ENCODE peak calls at places on chromosomes 6 and 20, in six cellular contexts. X is body of pancreas; U is SK-N-MC; T is CD4-positive, CD25-positive, alpha-beta regulatory T cell; F is ovary; N is cardiac muscle cell. C is an unnamed sample.

GRCh38 chr6:126086560-126086959 is 100.2 kb downstream of the TRMT11 start:
- DNase-seq in X (no peak), U (no peak), T (peak), F (no peak), N (no peak), C (no peak)

GRCh38 chr20:34062651-34063482 is 49.2 kb downstream of the EIF2S2 start:
- DNase-seq in X (no peak), U (no peak), T (no peak), F (no peak), N (no peak), C (no peak)

GRCh38 chr20:34708621-34709043 is 4.5 kb downstream of the TP53INP2 start:
- DNase-seq in X (peak), U (no peak), T (peak), F (peak), N (peak), C (peak)

GRCh38 chr20:38220587-38220986 is 39.9 kb downstream of the KIAA1755 start:
- DNase-seq in X (no peak), U (no peak), T (no peak), F (no peak), N (no peak), C (no peak)

GRCh38 chr6:126182650-126183311 is 157.1 kb upstream of the CENPW start:
- DNase-seq in X (peak), U (no peak), T (no peak), F (no peak), N (no peak), C (no peak)

GRCh38 chr20:13744403-13744802 is 40.3 kb downstream of the ESF1 start:
- DNase-seq in X (no peak), U (no peak), T (no peak), F (no peak), N (no peak), C (peak)

GRCh38 chr6:135274561-135275293 is 93.6 kb downstream of the MYB start:
- DNase-seq in X (no peak), U (no peak), T (no peak), F (no peak), N (no peak), C (no peak)

GRCh38 chr6:17354700-17355403 is 38.5 kb upstream of the CAP2 start:
- DNase-seq in X (no peak), U (no peak), T (no peak), F (no peak), N (no peak), C (no peak)

GRCh38 chr6:52524921-52525320 is 51.9 kb downstream of the TRAM2 start:
- DNase-seq in X (no peak), U (no peak), T (no peak), F (no peak), N (no peak), C (peak)

GRCh38 chr6:105591053-105591452 is 188.2 kb upstream of the PREP start:
- DNase-seq in X (no peak), U (no peak), T (peak), F (no peak), N (no peak), C (no peak)

GRCh38 chr20:2820084-2820895 is 4.1 kb downstream of the TMEM239 start:
- DNase-seq in X (no peak), U (no peak), T (no peak), F (peak), N (no peak), C (no peak)

GRCh38 chr6:51021171-51021570 is 202.5 kb downstream of the TFAP2B start:
- DNase-seq in X (no peak), U (peak), T (no peak), F (no peak), N (no peak), C (no peak)

GRCh38 chr20:10489853-10490627 is 54.9 kb downstream of the SLX4IP start:
- DNase-seq in X (no peak), U (no peak), T (no peak), F (no peak), N (no peak), C (no peak)
- H3K27ac ChIP-seq in X (no peak), U (peak), T (no peak), F (no peak), N (peak), C (no peak)

DNA sequence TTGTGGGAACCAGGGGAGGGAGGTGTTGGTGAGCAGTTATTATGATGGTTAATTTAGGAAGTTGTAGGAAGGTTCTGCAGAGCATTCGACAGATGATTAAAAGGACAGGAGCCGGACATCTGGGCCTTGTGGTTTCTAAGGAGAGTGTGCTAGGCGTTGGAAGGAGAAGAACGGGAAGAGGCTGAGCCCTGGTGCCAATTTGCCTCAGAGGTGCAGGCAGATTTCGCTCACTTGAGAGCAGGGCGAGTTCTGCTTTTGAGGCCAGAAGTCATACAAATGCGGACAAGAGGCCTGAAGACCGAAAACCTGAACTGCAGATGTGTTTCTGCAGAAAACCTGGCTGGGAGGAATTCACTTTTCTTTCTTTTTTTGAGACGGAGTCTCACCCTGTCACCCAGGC is 30.5 kb upstream of the RPS6KA2 start:
- DNase-seq in X (no peak), U (no peak), T (no peak), F (no peak), N (no peak), C (no peak)
- H3K4me3 ChIP-seq in X (no peak), U (no peak), T (no peak), F (no peak), N (no peak), C (no peak)

GRCh38 chr6:6893701-6894100 is 214.1 kb upstream of the RREB1 start:
- DNase-seq in X (no peak), U (no peak), T (no peak), F (no peak), N (no peak), C (no peak)

GRCh38 chr6:6890400-6890858 is 217.3 kb upstream of the RREB1 start:
- DNase-seq in X (no peak), U (no peak), T (no peak), F (peak), N (peak), C (peak)

GRCh38 chr6:6891074-6891754 is 216.5 kb upstream of the RREB1 start:
- DNase-seq in X (no peak), U (no peak), T (no peak), F (peak), N (no peak), C (no peak)

GRCh38 chr6:6892706-6893601 is 214.8 kb upstream of the RREB1 start:
- DNase-seq in X (no peak), U (no peak), T (no peak), F (peak), N (peak), C (peak)

DNA sequence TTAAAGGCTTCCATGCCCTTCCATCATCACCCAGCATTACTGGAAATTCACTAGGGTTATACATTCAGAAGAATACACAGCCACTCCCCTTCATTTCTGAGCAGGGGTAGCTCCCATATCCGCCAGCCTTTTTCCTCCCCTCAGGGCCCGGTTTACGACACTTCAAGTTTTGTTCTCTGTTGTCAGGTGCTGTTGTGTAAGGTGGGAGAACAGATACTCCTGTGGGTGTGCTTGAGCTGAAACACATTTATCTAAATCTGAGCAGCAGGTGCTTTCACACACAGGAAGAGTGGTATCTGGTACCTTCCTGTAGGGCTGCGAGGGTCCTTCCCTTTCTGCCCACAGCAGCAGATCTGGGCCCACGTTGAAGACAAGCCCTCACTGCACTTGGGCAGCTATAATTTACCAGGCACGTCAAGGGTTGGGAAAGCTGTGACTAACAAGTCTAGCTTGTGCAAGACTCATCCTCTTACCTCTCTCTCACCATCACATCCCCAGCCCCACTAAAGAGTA is 215.8 kb upstream of the RREB1 start:
- DNase-seq in X (no peak), U (no peak), T (no peak), F (no peak), N (no peak), C (no peak)
- H3K27ac ChIP-seq in X (no peak), U (no peak), T (no peak), F (peak), N (no peak), C (no peak)

GRCh38 chr20:24736844-24737211 is 212.2 kb upstream of the CST7 start:
- DNase-seq in X (no peak), U (no peak), T (no peak), F (no peak), N (no peak), C (no peak)

GRCh38 chr20:24737212-24737850 is 211.7 kb upstream of the CST7 start:
- DNase-seq in X (no peak), U (no peak), T (no peak), F (no peak), N (no peak), C (no peak)

GRCh38 chr20:24738058-24738775 is 210.9 kb upstream of the CST7 start:
- DNase-seq in X (no peak), U (no peak), T (no peak), F (no peak), N (no peak), C (no peak)

GRCh38 chr20:24739751-24740150 is 209.3 kb upstream of the CST7 start:
- DNase-seq in X (no peak), U (no peak), T (no peak), F (no peak), N (no peak), C (no peak)

DNA sequence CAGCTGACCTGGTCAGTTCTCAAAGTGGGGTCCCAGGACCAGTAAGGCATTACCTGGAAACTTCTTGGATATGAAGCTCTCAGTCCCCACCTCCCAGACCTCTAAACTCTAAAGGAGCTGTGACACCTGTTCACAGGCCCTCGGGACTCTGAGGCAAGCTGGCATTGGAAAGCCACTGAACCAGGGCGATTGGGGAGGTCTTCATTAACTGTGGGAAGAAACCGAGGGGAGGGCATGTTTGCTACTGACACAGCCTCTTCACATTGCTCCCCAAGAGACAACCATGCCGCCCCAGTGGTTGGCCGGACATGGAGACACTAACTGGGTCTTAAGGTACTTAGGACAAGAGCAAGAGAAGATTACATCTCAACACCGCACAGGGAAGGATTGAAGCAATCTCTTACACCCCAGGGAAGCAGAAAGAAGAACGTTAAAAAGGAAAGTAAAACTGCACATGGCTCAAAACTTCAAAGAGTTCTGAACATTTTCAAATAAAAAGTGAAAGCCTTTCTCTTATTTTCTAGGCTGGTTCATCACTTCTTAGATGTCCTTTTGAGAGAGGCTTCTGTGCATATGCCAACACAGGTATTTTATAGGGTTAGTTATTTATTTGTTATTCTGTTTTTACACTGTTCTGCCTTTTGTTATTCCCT is 210.0 kb upstream of the CST7 start:
- DNase-seq in X (no peak), U (no peak), T (peak), F (no peak), N (no peak), C (no peak)
- H3K4me3 ChIP-seq in X (no peak), U (no peak), T (peak), F (no peak), N (no peak), C (no peak)

GRCh38 chr20:44614525-44614924 is 32.1 kb downstream of the PKIG start:
- DNase-seq in X (no peak), U (no peak), T (no peak), F (no peak), N (no peak), C (no peak)
- H3K27ac ChIP-seq in X (no peak), U (no peak), T (no peak), F (no peak), N (no peak), C (no peak)

DNA sequence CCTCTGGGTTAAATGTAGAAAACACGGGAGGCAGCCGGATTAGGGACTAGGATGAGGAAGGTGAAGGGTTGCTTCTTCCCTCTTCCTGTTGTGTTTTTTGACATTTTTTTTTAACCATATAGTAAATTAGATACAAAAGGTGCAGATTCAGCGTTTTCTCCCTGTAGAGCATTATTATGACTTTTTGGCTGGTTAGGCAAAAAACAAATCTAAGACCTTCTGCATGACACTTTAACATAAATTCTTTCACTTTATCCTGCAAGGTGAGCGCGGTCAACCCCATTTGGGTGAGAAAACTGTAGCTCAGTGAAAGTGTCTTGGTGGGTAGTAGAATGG is 1.3 kb downstream of the SLC16A10 start:
- DNase-seq in X (no peak), U (no peak), T (no peak), F (no peak), N (no peak), C (no peak)
- H3K4me3 ChIP-seq in X (peak), U (peak), T (peak), F (no peak), N (peak), C (peak)

DNA sequence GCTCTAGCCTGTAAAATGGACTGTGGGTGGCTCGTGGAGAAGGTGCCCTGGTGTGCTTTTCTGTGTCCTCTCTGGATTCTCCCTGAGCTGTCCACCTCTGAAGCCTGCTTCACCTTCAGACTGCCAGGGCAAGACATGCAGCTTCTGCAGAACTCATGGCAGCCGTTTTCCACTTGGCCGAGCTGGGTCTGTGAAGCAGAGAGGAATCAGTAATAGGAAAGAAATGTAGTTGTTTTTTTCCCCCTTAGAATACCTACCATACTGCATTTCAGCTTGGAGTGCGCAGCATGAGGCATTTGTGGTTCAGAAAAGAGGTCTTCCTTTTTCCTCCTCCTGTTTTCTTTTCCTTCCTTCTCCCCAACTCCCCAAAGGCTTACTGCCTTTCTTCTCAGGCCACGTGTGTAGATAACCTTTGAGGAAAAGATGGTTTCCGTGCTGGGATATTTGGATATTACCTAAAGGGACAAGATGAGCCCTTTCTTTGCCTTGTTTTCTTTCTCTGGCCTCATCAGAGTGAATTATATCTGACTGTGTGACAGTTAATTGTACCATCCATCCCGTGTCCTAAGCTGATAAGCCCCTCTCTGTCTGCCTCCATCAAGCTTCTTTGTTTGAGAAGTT is 39.4 kb downstream of the RREB1 start:
- DNase-seq in X (no peak), U (no peak), T (no peak), F (no peak), N (no peak), C (no peak)
- H3K27ac ChIP-seq in X (peak), U (peak), T (no peak), F (no peak), N (peak), C (no peak)

GRCh38 chr20:64058536-64058935 is 4.5 kb upstream of the TCEA2 start:
- DNase-seq in X (no peak), U (no peak), T (no peak), F (no peak), N (no peak), C (no peak)
- H3K4me3 ChIP-seq in X (no peak), U (no peak), T (no peak), F (no peak), N (no peak), C (no peak)

DNA sequence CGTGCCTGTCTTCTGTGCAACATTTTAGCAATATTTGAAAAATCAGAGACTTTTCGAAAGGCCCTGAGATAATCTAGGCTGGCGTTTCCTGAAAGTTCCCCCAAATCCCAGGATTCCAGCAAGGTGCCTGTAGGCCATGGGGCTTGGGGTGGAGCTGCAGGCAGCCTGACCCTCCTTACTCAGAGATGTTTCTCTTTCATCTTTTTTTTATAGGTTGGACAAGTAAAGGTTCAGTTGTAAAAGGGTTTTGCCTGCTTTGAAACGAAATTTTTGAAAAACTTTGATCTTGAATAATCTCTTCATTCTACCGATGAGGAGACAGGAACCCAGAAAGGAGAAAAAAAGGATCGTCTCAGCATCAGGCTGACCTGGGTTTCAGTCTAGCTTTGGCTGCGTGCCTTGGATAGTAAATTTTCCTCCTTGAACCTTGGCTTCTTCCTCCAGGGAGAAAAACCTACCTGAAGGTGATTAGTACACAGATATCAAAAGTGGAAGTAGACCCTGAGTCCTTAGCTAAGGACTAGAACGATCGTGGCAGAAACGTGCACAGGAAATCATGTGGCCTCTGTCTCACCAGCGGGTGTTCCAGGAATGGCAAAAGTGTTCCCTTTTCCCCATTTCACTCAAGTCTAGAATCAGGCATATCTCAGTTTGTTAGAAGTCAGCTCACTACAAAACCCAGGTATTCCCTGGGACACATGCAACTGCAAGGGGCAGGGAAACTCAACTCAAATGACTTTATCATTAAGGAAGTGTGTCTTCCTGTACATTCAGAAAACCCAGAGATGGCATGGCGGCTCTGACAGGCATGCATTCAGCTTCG is 128.2 kb upstream of the PTPN1 start:
- DNase-seq in X (no peak), U (no peak), T (peak), F (no peak), N (no peak), C (no peak)
- H3K27ac ChIP-seq in X (peak), U (no peak), T (no peak), F (no peak), N (no peak), C (no peak)

DNA sequence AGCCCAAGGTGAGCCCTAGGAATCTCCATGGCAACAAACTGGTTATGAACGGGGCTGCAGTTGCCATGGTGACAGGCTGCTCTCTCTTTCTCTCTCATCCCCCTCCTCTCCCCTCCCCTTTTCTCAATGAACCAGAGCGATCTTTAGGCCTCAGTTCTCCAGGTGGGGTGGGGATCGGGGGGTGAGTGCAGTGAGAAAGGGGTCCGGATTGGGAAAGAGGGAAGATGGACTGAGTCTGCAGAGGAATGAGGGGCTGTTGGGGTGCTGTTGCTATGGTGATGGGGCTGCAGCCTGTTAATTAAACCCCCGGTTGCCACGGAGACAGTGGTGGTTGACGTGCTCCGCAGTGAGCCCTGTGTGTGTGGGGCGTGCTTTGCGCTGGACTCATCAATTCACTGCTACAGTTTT is 3.6 kb upstream of the SLC12A5 start:
- DNase-seq in X (no peak), U (no peak), T (no peak), F (no peak), N (no peak), C (no peak)
- H3K4me3 ChIP-seq in X (no peak), U (no peak), T (no peak), F (no peak), N (no peak), C (no peak)